ENCODE peak calls at places on chromosomes 1 and 21, in four cellular contexts. One of them, this sample, is unnamed.
A peak's percentile ranks its signal among the peaks of the same experiment; 100 is the strongest.

GRCh38 chr1:187264995-187265602 is 436.4 kb downstream of the PLA2G4A start:
- DNase-seq in WERI-Rb-1: peak; percentile 38
- DNase-seq in esophagus squamous epithelium: no peak
- DNase-seq in MM.1S: peak; percentile 61
- DNase-seq in this sample: no peak

GRCh38 chr1:211345719-211346118 is 19.1 kb downstream of the TRAF5 start:
- DNase-seq in esophagus squamous epithelium: no peak
- DNase-seq in WERI-Rb-1: peak; percentile 30
- DNase-seq in MM.1S: no peak
- DNase-seq in this sample: no peak

GRCh38 chr1:185972096-185972875 is 238.1 kb downstream of the HMCN1 start:
- DNase-seq in esophagus squamous epithelium: no peak
- DNase-seq in MM.1S: no peak
- DNase-seq in WERI-Rb-1: no peak
- DNase-seq in this sample: no peak

GRCh38 chr1:164660415-164661174 is 101.6 kb downstream of the PBX1 start:
- DNase-seq in MM.1S: peak; percentile 92
- DNase-seq in esophagus squamous epithelium: no peak
- DNase-seq in WERI-Rb-1: no peak
- DNase-seq in this sample: no peak

GRCh38 chr1:55531644-55532043 is 316.5 kb upstream of the USP24 start:
- DNase-seq in WERI-Rb-1: no peak
- DNase-seq in esophagus squamous epithelium: no peak
- DNase-seq in MM.1S: no peak
- DNase-seq in this sample: no peak

GRCh38 chr1:173269490-173270230 is 62.5 kb upstream of the TNFSF4 start:
- DNase-seq in esophagus squamous epithelium: no peak
- DNase-seq in WERI-Rb-1: no peak
- DNase-seq in MM.1S: no peak
- DNase-seq in this sample: no peak

GRCh38 chr1:72397786-72398185 is 115.4 kb upstream of the NEGR1 start:
- DNase-seq in esophagus squamous epithelium: no peak
- DNase-seq in MM.1S: no peak
- DNase-seq in WERI-Rb-1: no peak
- DNase-seq in this sample: no peak

GRCh38 chr1:182584746-182585145 is 4.3 kb downstream of the RNASEL start:
- DNase-seq in esophagus squamous epithelium: no peak
- DNase-seq in WERI-Rb-1: no peak
- DNase-seq in MM.1S: no peak
- DNase-seq in this sample: no peak

GRCh38 chr1:201468844-201469644 is at the start of gene PHLDA3:
- DNase-seq in esophagus squamous epithelium: no peak
- DNase-seq in WERI-Rb-1: peak; percentile 100
- DNase-seq in MM.1S: peak; percentile 67
- DNase-seq in this sample: peak; percentile 86

GRCh38 chr1:113540328-113540727 is 150.0 kb downstream of the MAGI3 start:
- DNase-seq in esophagus squamous epithelium: no peak
- DNase-seq in WERI-Rb-1: no peak
- DNase-seq in MM.1S: peak; percentile 6
- DNase-seq in this sample: no peak

GRCh38 chr1:63773815-63774616 is at the start of gene ROR1:
- DNase-seq in MM.1S: peak; percentile 82
- DNase-seq in WERI-Rb-1: peak; percentile 93
- DNase-seq in esophagus squamous epithelium: no peak
- DNase-seq in this sample: peak; percentile 78

GRCh38 chr1:118113261-118113660 is 71.8 kb downstream of the SPAG17 start:
- DNase-seq in WERI-Rb-1: no peak
- DNase-seq in MM.1S: no peak
- DNase-seq in esophagus squamous epithelium: no peak
- DNase-seq in this sample: no peak

GRCh38 chr1:215665212-215665611 is 98.1 kb downstream of the KCTD3 start:
- DNase-seq in WERI-Rb-1: no peak
- DNase-seq in MM.1S: no peak
- DNase-seq in esophagus squamous epithelium: no peak
- DNase-seq in this sample: no peak

GRCh38 chr21:34878501-34878900 is 170.6 kb downstream of the RUNX1 start:
- DNase-seq in MM.1S: no peak
- DNase-seq in esophagus squamous epithelium: no peak
- DNase-seq in WERI-Rb-1: no peak
- DNase-seq in this sample: no peak

GRCh38 chr1:9593147-9593491 is 4.4 kb downstream of the TMEM201 start:
- DNase-seq in MM.1S: no peak
- DNase-seq in WERI-Rb-1: no peak
- DNase-seq in esophagus squamous epithelium: no peak
- DNase-seq in this sample: no peak

GRCh38 chr1:245807306-245807705 is 652.5 kb downstream of the KIF26B start:
- DNase-seq in esophagus squamous epithelium: no peak
- DNase-seq in MM.1S: no peak
- DNase-seq in WERI-Rb-1: no peak
- DNase-seq in this sample: peak; percentile 78

GRCh38 chr1:228004887-228005462 is 1.8 kb upstream of the WNT3A start:
- DNase-seq in WERI-Rb-1: no peak
- DNase-seq in esophagus squamous epithelium: no peak
- DNase-seq in MM.1S: no peak
- DNase-seq in this sample: peak; percentile 21

GRCh38 chr1:62294211-62294610 is 25.0 kb downstream of the KANK4 start:
- DNase-seq in MM.1S: no peak
- DNase-seq in WERI-Rb-1: peak; percentile 68
- DNase-seq in esophagus squamous epithelium: no peak
- DNase-seq in this sample: no peak

GRCh38 chr1:107862064-107862463 is 102.9 kb downstream of the VAV3 start:
- DNase-seq in MM.1S: no peak
- DNase-seq in esophagus squamous epithelium: no peak
- DNase-seq in WERI-Rb-1: no peak
- DNase-seq in this sample: no peak

GRCh38 chr1:199396456-199396855 is 631.1 kb upstream of the NR5A2 start:
- DNase-seq in esophagus squamous epithelium: no peak
- DNase-seq in WERI-Rb-1: no peak
- DNase-seq in MM.1S: no peak
- DNase-seq in this sample: no peak

GRCh38 chr1:67134692-67135091 is at the start of gene C1orf141:
- DNase-seq in esophagus squamous epithelium: no peak
- DNase-seq in MM.1S: no peak
- DNase-seq in WERI-Rb-1: no peak
- DNase-seq in this sample: peak; percentile 25

GRCh38 chr1:110619412-110620249 is 13.5 kb upstream of the KCNA2 start:
- DNase-seq in esophagus squamous epithelium: peak; percentile 29
- DNase-seq in WERI-Rb-1: peak; percentile 93
- DNase-seq in MM.1S: peak; percentile 80
- DNase-seq in this sample: peak; percentile 87

GRCh38 chr1:2415801-2416208 is 3.4 kb upstream of the PEX10 start:
- DNase-seq in esophagus squamous epithelium: no peak
- DNase-seq in MM.1S: peak; percentile 55
- DNase-seq in WERI-Rb-1: no peak
- DNase-seq in this sample: peak; percentile 77

GRCh38 chr1:100164702-100165101 is 13.4 kb downstream of the LRRC39 start:
- DNase-seq in WERI-Rb-1: no peak
- DNase-seq in MM.1S: no peak
- DNase-seq in esophagus squamous epithelium: no peak
- DNase-seq in this sample: no peak

GRCh38 chr1:151837841-151838490 is 1.7 kb downstream of the C2CD4D start:
- DNase-seq in esophagus squamous epithelium: no peak
- DNase-seq in WERI-Rb-1: no peak
- DNase-seq in MM.1S: peak; percentile 20
- DNase-seq in this sample: peak; percentile 76

GRCh38 chr1:226602186-226603029 is 53.8 kb downstream of the STUM start:
- DNase-seq in MM.1S: no peak
- DNase-seq in esophagus squamous epithelium: no peak
- DNase-seq in WERI-Rb-1: no peak
- DNase-seq in this sample: no peak

GRCh38 chr1:185514296-185514695 is 197.3 kb upstream of the IVNS1ABP start:
- DNase-seq in esophagus squamous epithelium: no peak
- DNase-seq in WERI-Rb-1: no peak
- DNase-seq in MM.1S: no peak
- DNase-seq in this sample: no peak

GRCh38 chr1:223700942-223701637 is 11.2 kb upstream of the CAPN2 start:
- DNase-seq in esophagus squamous epithelium: no peak
- DNase-seq in MM.1S: no peak
- DNase-seq in WERI-Rb-1: no peak
- DNase-seq in this sample: no peak

GRCh38 chr1:197471248-197472035 is 203.4 kb downstream of the CRB1 start:
- DNase-seq in MM.1S: no peak
- DNase-seq in WERI-Rb-1: no peak
- DNase-seq in esophagus squamous epithelium: no peak
- DNase-seq in this sample: no peak

GRCh38 chr1:90614872-90615271 is 102.2 kb downstream of the BARHL2 start:
- DNase-seq in WERI-Rb-1: no peak
- DNase-seq in esophagus squamous epithelium: no peak
- DNase-seq in MM.1S: no peak
- DNase-seq in this sample: no peak

GRCh38 chr1:76035053-76035452 is 39.5 kb upstream of the ST6GALNAC3 start:
- DNase-seq in MM.1S: no peak
- DNase-seq in esophagus squamous epithelium: no peak
- DNase-seq in WERI-Rb-1: no peak
- DNase-seq in this sample: no peak

GRCh38 chr1:64595871-64596515 is 126.1 kb downstream of the CACHD1 start:
- DNase-seq in MM.1S: no peak
- DNase-seq in WERI-Rb-1: no peak
- DNase-seq in esophagus squamous epithelium: no peak
- DNase-seq in this sample: no peak

GRCh38 chr1:10662824-10663667 is 133.4 kb downstream of the CASZ1 start:
- DNase-seq in esophagus squamous epithelium: no peak
- DNase-seq in WERI-Rb-1: peak; percentile 40
- DNase-seq in MM.1S: no peak
- DNase-seq in this sample: no peak

GRCh38 chr1:228065543-228066347 is 16.8 kb upstream of the ARF1 start:
- DNase-seq in WERI-Rb-1: no peak
- DNase-seq in MM.1S: no peak
- DNase-seq in esophagus squamous epithelium: no peak
- DNase-seq in this sample: no peak

GRCh38 chr21:42269382-42269781 is 45.8 kb downstream of the TFF3 start:
- DNase-seq in WERI-Rb-1: no peak
- DNase-seq in MM.1S: no peak
- DNase-seq in esophagus squamous epithelium: no peak
- DNase-seq in this sample: no peak

GRCh38 chr1:19391596-19391981 is 79.5 kb downstream of the SLC66A1 start:
- DNase-seq in WERI-Rb-1: no peak
- DNase-seq in MM.1S: no peak
- DNase-seq in esophagus squamous epithelium: no peak
- DNase-seq in this sample: no peak

GRCh38 chr1:32540589-32540988 is 1.4 kb downstream of the ZBTB8A start:
- DNase-seq in MM.1S: no peak
- DNase-seq in esophagus squamous epithelium: no peak
- DNase-seq in WERI-Rb-1: peak; percentile 19
- DNase-seq in this sample: no peak

GRCh38 chr1:209534496-209535250 is 48.8 kb upstream of the CAMK1G start:
- DNase-seq in esophagus squamous epithelium: no peak
- DNase-seq in MM.1S: no peak
- DNase-seq in WERI-Rb-1: no peak
- DNase-seq in this sample: no peak
- TF ChIP-seq CTCF in esophagus squamous epithelium: no peak
- TF ChIP-seq CTCF in MM.1S: no peak
- TF ChIP-seq CTCF in WERI-Rb-1: peak; percentile 30
- TF ChIP-seq CTCF in this sample: no peak

GRCh38 chr1:47932744-47933143 is 64.4 kb downstream of the TRABD2B start:
- DNase-seq in esophagus squamous epithelium: no peak
- DNase-seq in MM.1S: no peak
- DNase-seq in WERI-Rb-1: no peak
- DNase-seq in this sample: no peak

GRCh38 chr1:47935163-47935562 is 62.0 kb downstream of the TRABD2B start:
- DNase-seq in WERI-Rb-1: no peak
- DNase-seq in MM.1S: no peak
- DNase-seq in esophagus squamous epithelium: no peak
- DNase-seq in this sample: no peak

GRCh38 chr1:47934243-47934805 is 62.9 kb downstream of the TRABD2B start:
- DNase-seq in MM.1S: no peak
- DNase-seq in esophagus squamous epithelium: peak; percentile 6
- DNase-seq in WERI-Rb-1: no peak
- DNase-seq in this sample: no peak

GRCh38 chr1:47930215-47930885 is 66.8 kb downstream of the TRABD2B start:
- DNase-seq in WERI-Rb-1: peak; percentile 84
- DNase-seq in esophagus squamous epithelium: no peak
- DNase-seq in MM.1S: no peak
- DNase-seq in this sample: no peak

DNA sequence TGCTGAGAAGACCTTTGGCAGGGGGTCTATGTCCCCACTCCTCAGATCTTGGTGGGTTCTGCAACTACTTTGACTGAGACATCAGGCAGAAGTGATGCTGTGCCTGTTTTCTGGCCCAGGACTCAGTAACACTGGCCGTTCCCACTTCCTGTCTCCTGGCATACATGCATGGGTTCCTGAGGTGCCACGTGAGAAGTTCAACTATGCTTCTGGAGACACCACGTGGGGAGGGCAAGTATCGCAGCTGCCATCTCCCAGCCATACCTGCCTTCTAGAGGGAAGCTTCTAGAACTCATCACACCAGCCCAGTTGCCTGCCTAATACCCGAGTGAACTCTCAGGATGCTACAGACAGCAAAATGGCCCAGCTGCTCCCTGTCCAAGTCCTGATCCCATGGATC is 65.8 kb downstream of the TRABD2B start:
- DNase-seq in esophagus squamous epithelium: no peak
- DNase-seq in WERI-Rb-1: peak; percentile 33
- DNase-seq in MM.1S: peak; percentile 19
- DNase-seq in this sample: no peak
- TF ChIP-seq CTCF in esophagus squamous epithelium: no peak
- TF ChIP-seq CTCF in WERI-Rb-1: peak; percentile 51
- TF ChIP-seq CTCF in MM.1S: peak; percentile 21
- TF ChIP-seq CTCF in this sample: no peak

GRCh38 chr1:5829414-5829813 is 162.8 kb downstream of the NPHP4 start:
- DNase-seq in MM.1S: no peak
- DNase-seq in esophagus squamous epithelium: no peak
- DNase-seq in WERI-Rb-1: no peak
- DNase-seq in this sample: no peak
- TF ChIP-seq CTCF in MM.1S: no peak
- TF ChIP-seq CTCF in esophagus squamous epithelium: no peak
- TF ChIP-seq CTCF in WERI-Rb-1: no peak
- TF ChIP-seq CTCF in this sample: no peak

GRCh38 chr1:27547220-27548116 is 56.5 kb downstream of the AHDC1 start:
- DNase-seq in WERI-Rb-1: no peak
- DNase-seq in esophagus squamous epithelium: no peak
- DNase-seq in MM.1S: no peak
- DNase-seq in this sample: no peak
- TF ChIP-seq CTCF in WERI-Rb-1: peak; percentile 47
- TF ChIP-seq CTCF in esophagus squamous epithelium: no peak
- TF ChIP-seq CTCF in MM.1S: no peak
- TF ChIP-seq CTCF in this sample: no peak

DNA sequence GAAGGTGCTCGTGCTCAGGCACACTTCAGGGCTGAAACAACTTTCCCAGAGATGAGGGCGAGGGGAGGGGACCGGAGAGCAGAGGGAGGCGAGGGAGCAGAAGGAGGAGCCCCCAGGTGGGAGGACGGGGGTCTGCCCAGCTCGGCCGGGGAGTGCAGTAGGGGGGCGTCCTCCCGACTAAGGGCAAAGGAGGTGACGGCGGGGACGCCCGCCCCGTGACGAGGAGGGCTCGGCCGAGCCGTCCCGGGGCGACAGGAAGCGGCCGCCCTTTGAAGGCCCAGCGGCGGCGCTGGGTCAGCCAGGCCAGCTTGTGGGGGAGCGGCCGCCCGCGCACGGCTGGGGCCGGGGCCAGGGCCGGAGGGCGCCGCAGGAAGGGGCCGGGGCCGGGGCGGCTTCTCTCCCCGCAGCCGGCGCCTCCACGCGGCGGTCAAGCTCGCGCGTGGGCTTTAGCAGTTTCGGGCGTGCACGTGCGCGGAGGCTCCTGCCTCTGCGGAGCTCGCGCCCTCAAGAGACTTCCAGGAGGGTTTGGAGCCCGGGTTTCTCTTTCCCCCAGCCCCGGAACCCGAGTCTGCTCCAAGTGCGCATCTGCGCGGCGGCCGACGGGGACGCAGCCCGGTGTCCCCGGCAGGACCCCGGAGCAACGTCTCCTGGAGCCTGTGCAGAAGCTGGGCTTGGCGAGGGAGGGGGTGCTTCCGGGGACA is 100.8 kb upstream of the SLC45A1 start:
- DNase-seq in esophagus squamous epithelium: no peak
- DNase-seq in MM.1S: no peak
- DNase-seq in WERI-Rb-1: no peak
- DNase-seq in this sample: peak; percentile 70
- TF ChIP-seq CTCF in esophagus squamous epithelium: no peak
- TF ChIP-seq CTCF in MM.1S: no peak
- TF ChIP-seq CTCF in WERI-Rb-1: no peak
- TF ChIP-seq CTCF in this sample: no peak

This sample was measured in GM13976.